ENCODE peak calls at places on chromosomes 5 and 9, in four cellular contexts. I is breast epithelium, K is adrenal gland, B is upper lobe of left lung. Y is an unnamed sample.
A peak's percentile ranks its signal among the peaks of the same experiment; 100 is the strongest.

GRCh38 chr9:105150991-105151685 is 93.3 kb upstream of the SLC44A1 start:
- DNase-seq in I (no peak), K (no peak), B (no peak), Y (no peak)

GRCh38 chr9:89234186-89234585 is 55.6 kb upstream of the SHC3 start:
- DNase-seq in I (no peak), K (no peak), B (no peak), Y (no peak)

GRCh38 chr5:152218694-152219093 is 186.4 kb downstream of the NMUR2 start:
- DNase-seq in I (no peak), K (no peak), B (no peak), Y (no peak)

GRCh38 chr5:174736351-174736721 is 12.0 kb downstream of the MSX2 start:
- DNase-seq in I (no peak), K (no peak), B (no peak), Y (no peak)

GRCh38 chr5:59661939-59662615 is 231.4 kb downstream of the PDE4D start:
- DNase-seq in I (no peak), K (no peak), B (no peak), Y (no peak)

GRCh38 chr5:115379622-115380344 is 83.3 kb upstream of the CCDC112 start:
- DNase-seq in I (no peak), K (no peak), B (peak; percentile 43), Y (no peak)

GRCh38 chr9:79665926-79666325 is 94.2 kb downstream of the TLE4 start:
- DNase-seq in I (no peak), K (no peak), B (no peak), Y (no peak)

GRCh38 chr5:73028991-73029540 is 73.2 kb downstream of the FCHO2 start:
- DNase-seq in I (no peak), K (no peak), B (no peak), Y (no peak)

GRCh38 chr5:124649548-124650501 is 96.6 kb downstream of the ZNF608 start:
- DNase-seq in I (peak; percentile 55), K (peak; percentile 59), B (peak; percentile 86), Y (no peak)

GRCh38 chr5:100898504-100899346 is 4.4 kb downstream of the ST8SIA4 start:
- DNase-seq in I (no peak), K (no peak), B (no peak), Y (no peak)

GRCh38 chr5:151495330-151495729 is 47.9 kb downstream of the SLC36A1 start:
- DNase-seq in I (no peak), K (no peak), B (no peak), Y (no peak)

GRCh38 chr5:171849585-171850353 is 64.2 kb downstream of the SMIM23 start:
- DNase-seq in I (no peak), K (no peak), B (no peak), Y (no peak)

GRCh38 chr5:180990086-180990888 is 1.6 kb downstream of the BTNL3 start:
- DNase-seq in I (no peak), K (no peak), B (no peak), Y (no peak)

GRCh38 chr5:96994493-96994892 is 58.6 kb downstream of the LNPEP start:
- DNase-seq in I (no peak), K (no peak), B (no peak), Y (no peak)

GRCh38 chr5:150117945-150118560 is 31.7 kb upstream of the CSF1R start:
- DNase-seq in I (no peak), K (peak; percentile 14), B (peak; percentile 7), Y (no peak)

GRCh38 chr5:168159425-168159824 is 132.0 kb upstream of the WWC1 start:
- DNase-seq in I (no peak), K (no peak), B (peak; percentile 37), Y (no peak)

GRCh38 chr5:179044765-179045164 is 15.4 kb upstream of the ZNF354C start:
- DNase-seq in I (no peak), K (no peak), B (no peak), Y (no peak)

GRCh38 chr5:73945505-73945904 is 319.5 kb downstream of the ARHGEF28 start:
- DNase-seq in I (no peak), K (no peak), B (no peak), Y (no peak)

GRCh38 chr9:123798203-123798602 is 131.7 kb downstream of the DENND1A start:
- DNase-seq in I (no peak), K (no peak), B (no peak), Y (no peak)

GRCh38 chr5:133709074-133709676 is 96.8 kb upstream of the FSTL4 start:
- DNase-seq in I (no peak), K (peak; percentile 8), B (peak; percentile 15), Y (no peak)

GRCh38 chr9:76817489-76817888 is 53.3 kb downstream of the PCA3 start:
- DNase-seq in I (no peak), K (no peak), B (no peak), Y (no peak)

GRCh38 chr9:12697719-12698118 is 4.5 kb downstream of the TYRP1 start:
- DNase-seq in I (no peak), K (no peak), B (no peak), Y (no peak)

GRCh38 chr5:18329346-18329745 is 695.1 kb downstream of the TAF11L14 start:
- DNase-seq in I (no peak), K (no peak), B (no peak), Y (no peak)

GRCh38 chr9:124260769-124261603 is 3.2 kb downstream of the NEK6 start:
- DNase-seq in I (no peak), K (no peak), B (peak; percentile 75), Y (no peak)

GRCh38 chr9:114836769-114837168 is 30.9 kb upstream of the TNFSF15 start:
- DNase-seq in I (no peak), K (no peak), B (no peak), Y (no peak)

GRCh38 chr9:108815156-108815555 is 40.6 kb downstream of the ACTL7B start:
- DNase-seq in I (no peak), K (no peak), B (no peak), Y (no peak)

GRCh38 chr9:127921592-127922120 is 4.8 kb upstream of the ST6GALNAC4 start:
- DNase-seq in I (no peak), K (peak; percentile 83), B (peak; percentile 77), Y (no peak)

GRCh38 chr9:87119328-87119881 is 172.1 kb upstream of the GAS1 start:
- DNase-seq in I (peak; percentile 76), K (peak; percentile 60), B (peak; percentile 26), Y (no peak)

GRCh38 chr5:71587709-71588532 is 781 bp downstream of the MCCC2 start:
- DNase-seq in I (no peak), K (peak; percentile 27), B (no peak), Y (no peak)

GRCh38 chr5:143708672-143709071 is 103.3 kb upstream of the HMHB1 start:
- DNase-seq in I (no peak), K (no peak), B (no peak), Y (no peak)

GRCh38 chr9:100440071-100440470 is 13.1 kb downstream of the MSANTD3 start:
- DNase-seq in I (no peak), K (peak; percentile 28), B (peak; percentile 34), Y (no peak)

GRCh38 chr9:137970098-137970497 is 92.5 kb downstream of the CACNA1B start:
- DNase-seq in I (no peak), K (no peak), B (peak; percentile 6), Y (no peak)

GRCh38 chr9:121929893-121930875 is 162.9 kb downstream of the TTLL11 start:
- DNase-seq in I (no peak), K (no peak), B (no peak), Y (no peak)

GRCh38 chr5:111744455-111744854 is 12.5 kb downstream of the NREP start:
- DNase-seq in I (no peak), K (no peak), B (no peak), Y (no peak)

GRCh38 chr9:8907863-8908262 is 1108.3 kb upstream of the DMAC1 start:
- DNase-seq in I (no peak), K (no peak), B (no peak), Y (no peak)

GRCh38 chr5:124162782-124163532 is 583.5 kb downstream of the ZNF608 start:
- DNase-seq in I (no peak), K (no peak), B (no peak), Y (no peak)

GRCh38 chr5:177220576-177220975 is 82.9 kb downstream of the RAB24 start:
- DNase-seq in I (no peak), K (no peak), B (no peak), Y (no peak)

GRCh38 chr5:160161626-160162025 is 42.4 kb upstream of the PWWP2A start:
- DNase-seq in I (no peak), K (no peak), B (no peak), Y (no peak)
- TF ChIP-seq CTCF in I (no peak), K (no peak), B (no peak), Y (no peak)

DNA sequence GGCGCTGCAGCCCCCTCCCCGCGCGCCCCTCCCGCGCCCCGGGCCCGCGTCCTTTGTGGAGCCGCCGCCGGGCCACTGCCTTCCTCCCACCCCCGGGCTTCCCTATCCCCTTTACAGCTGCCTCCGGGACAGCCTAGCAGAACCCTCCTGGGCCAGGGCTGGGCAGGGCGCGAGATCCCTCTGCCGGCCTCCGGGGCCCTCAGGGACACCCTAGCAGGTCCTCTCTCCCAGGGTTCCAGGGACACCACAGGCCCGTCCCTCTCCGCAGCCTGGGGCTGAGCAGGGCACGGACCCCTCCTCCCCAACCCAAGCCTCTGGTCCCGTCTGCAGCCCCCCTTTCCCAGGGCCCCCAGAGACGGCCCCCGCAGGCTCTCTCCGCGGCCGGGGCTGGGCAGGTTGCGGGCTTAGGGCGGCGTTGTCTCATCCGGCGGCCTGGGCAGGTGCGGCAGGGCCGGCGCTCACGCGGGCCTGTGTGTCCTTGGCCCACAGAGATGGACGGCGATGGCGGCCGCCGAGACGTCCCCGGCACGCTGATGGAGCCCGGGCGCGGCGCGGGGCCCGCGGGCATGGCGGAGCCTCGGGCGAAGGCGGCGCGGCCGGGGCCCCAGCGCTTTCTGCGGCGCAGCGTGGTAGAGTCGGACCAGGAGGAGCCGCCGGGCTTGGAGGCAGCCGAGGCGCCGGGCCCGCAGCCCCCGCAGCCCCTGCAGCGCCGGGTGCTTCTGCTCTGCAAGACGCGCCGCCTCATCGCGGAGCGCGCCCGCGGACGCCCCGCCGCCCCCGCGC is 691 bp downstream of the WNK2 start:
- DNase-seq in I (no peak), K (no peak), B (no peak), Y (no peak)
- H3K4me3 ChIP-seq in I (peak overlapping the region; percentile 36), K (peak overlapping the region; percentile 22), B (peak overlapping the region; percentile 52), Y (peak overlapping the region; percentile 49)

GRCh38 chr9:111542497-111543254 is 17.7 kb downstream of the ZNF483 start:
- DNase-seq in I (no peak), K (no peak), B (no peak), Y (no peak)

GRCh38 chr9:111548623-111549022 is 23.6 kb downstream of the ZNF483 start:
- DNase-seq in I (no peak), K (no peak), B (no peak), Y (no peak)
- H3K9me3 ChIP-seq in I (peaks cover 79% of the 10 kb centered on the region), K (peaks cover 24% of the 10 kb centered on the region), B (peaks cover 84% of the 10 kb centered on the region), Y (peaks cover 49% of the 10 kb centered on the region)

GRCh38 chr9:38622961-38623360 is 2.6 kb upstream of the ANKRD18A start:
- DNase-seq in I (no peak), K (no peak), B (no peak), Y (no peak)

GRCh38 chr9:38629511-38629910 is 9.1 kb upstream of the ANKRD18A start:
- DNase-seq in I (no peak), K (no peak), B (no peak), Y (no peak)

GRCh38 chr9:38622083-38622674 is 1.8 kb upstream of the ANKRD18A start:
- DNase-seq in I (no peak), K (no peak), B (peak; percentile 33), Y (no peak)

GRCh38 chr9:38621434-38622082 is 1.2 kb upstream of the ANKRD18A start:
- DNase-seq in I (no peak), K (peak; percentile 21), B (peak; percentile 42), Y (no peak)

DNA sequence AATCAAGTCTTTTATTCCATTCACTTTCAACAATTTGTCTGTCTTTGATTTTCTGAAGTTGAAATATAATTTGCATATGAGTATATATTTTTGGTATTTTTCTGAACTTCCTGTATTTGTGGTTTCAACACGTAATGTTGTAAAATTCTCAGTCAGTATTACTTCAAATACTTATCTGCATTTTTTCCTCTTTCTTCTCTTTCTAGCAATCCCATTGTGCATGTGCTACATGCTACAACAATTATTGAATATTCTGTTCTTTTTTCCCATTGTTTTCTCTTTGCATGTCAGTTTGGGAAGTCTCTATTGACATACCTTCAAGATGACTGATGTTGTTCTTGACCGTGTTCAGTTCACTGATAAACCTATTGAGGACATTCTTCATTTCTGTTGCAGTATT is 5.6 kb upstream of the ANKRD18A start:
- DNase-seq in I (no peak), K (no peak), B (no peak), Y (no peak)
- TF ChIP-seq CTCF in I (no peak), K (no peak), B (no peak), Y (no peak)